ENCODE peak calls at places on chromosomes 3 and 15, in four cellular contexts. N, G, S and V are unnamed samples.

GRCh38 chr3:50164056-50164455 is 8.9 kb downstream of the SEMA3F start:
- DNase-seq in N (no peak), G (no peak), S (peak), V (peak)

GRCh38 chr3:168878655-168879054 is 782.9 kb upstream of the GOLIM4 start:
- DNase-seq in N (no peak), G (no peak), S (no peak), V (no peak)

GRCh38 chr3:168002786-168003368 is 92.8 kb downstream of the GOLIM4 start:
- DNase-seq in N (no peak), G (no peak), S (no peak), V (no peak)

GRCh38 chr15:85764304-85764633 is 30.5 kb downstream of the KLHL25 start:
- DNase-seq in N (no peak), G (no peak), S (no peak), V (no peak)

GRCh38 chr3:170109579-170110293 is 71.8 kb downstream of the PHC3 start:
- DNase-seq in N (no peak), G (no peak), S (no peak), V (no peak)

GRCh38 chr3:177983341-177983740 is 552.9 kb upstream of the KCNMB2 start:
- DNase-seq in N (no peak), G (no peak), S (no peak), V (no peak)

GRCh38 chr3:61989681-61990080 is 383.7 kb downstream of the FEZF2 start:
- DNase-seq in N (no peak), G (no peak), S (no peak), V (no peak)

GRCh38 chr3:187318819-187319616 is 27.5 kb upstream of the MASP1 start:
- DNase-seq in N (no peak), G (peak), S (peak), V (no peak)

GRCh38 chr15:59622289-59622688 is 10.7 kb downstream of the GCNT3 start:
- DNase-seq in N (peak), G (peak), S (no peak), V (no peak)

GRCh38 chr15:68431037-68431791 is 749 bp downstream of the ITGA11 start:
- DNase-seq in N (no peak), G (no peak), S (no peak), V (no peak)